ENCODE peak calls at places on chromosomes 5 and 9, in eight cellular contexts. G is GM10248, B is fibroblast of pulmonary artery, J is NCI-H82, A is adrenal gland, C is hypothalamus, U is endothelial cell, Q is astrocyte. X is an unnamed sample.

GRCh38 chr9:5186416-5187169 is 1.2 kb upstream of the INSL6 start:
- DNase-seq in G (peak), B (peak), J (peak), A (peak), C (no peak), U (peak), Q (peak), X (no peak)

GRCh38 chr9:127165096-127165495 is 42.7 kb upstream of the ANGPTL2 start:
- DNase-seq in G (no peak), B (no peak), J (peak), A (no peak), C (no peak), U (no peak), Q (no peak), X (no peak)

GRCh38 chr5:30849801-30850370 is 343.6 kb upstream of the CDH6 start:
- DNase-seq in G (no peak), B (peak), J (no peak), A (no peak), C (no peak), U (no peak), Q (peak), X (no peak)

GRCh38 chr5:76585783-76586217 is 37.4 kb downstream of the F2RL2 start:
- DNase-seq in G (no peak), B (no peak), J (no peak), A (no peak), C (no peak), U (no peak), Q (no peak), X (no peak)

GRCh38 chr9:131678499-131679111 is 61.3 kb downstream of the RAPGEF1 start:
- DNase-seq in G (peak), B (peak), J (peak), A (peak), C (no peak), U (no peak), Q (peak), X (peak)

GRCh38 chr9:114289571-114290481 is 33.1 kb upstream of the ORM1 start:
- DNase-seq in G (no peak), B (no peak), J (no peak), A (no peak), C (no peak), U (no peak), Q (no peak), X (no peak)

GRCh38 chr5:139078345-139078744 is 119.8 kb downstream of the SIL1 start:
- DNase-seq in G (no peak), B (no peak), J (no peak), A (no peak), C (no peak), U (no peak), Q (no peak), X (no peak)

GRCh38 chr9:129241725-129242124 is 63.7 kb upstream of the IER5L start:
- DNase-seq in G (no peak), B (no peak), J (no peak), A (no peak), C (no peak), U (no peak), Q (no peak), X (no peak)